ENCODE peak calls at places on chromosomes 3 and 15, in six cellular contexts. One of them, this sample, is unnamed.

GRCh38 chr3:191300422-191300821 is 28.8 kb upstream of the CCDC50 start:
- DNase-seq in A172: no peak
- DNase-seq in osteocyte: no peak
- DNase-seq in coronary artery: no peak
- DNase-seq in stimulated activated CD4-positive, alpha-beta T cell treated with anti-CD3 and anti-CD28 coated beads, Interleukin-2, amount 100 ng/mL, for 48 hours: no peak
- DNase-seq in GM12864: peak; percentile 35
- DNase-seq in this sample: no peak

GRCh38 chr3:27752926-27753325 is 30.8 kb upstream of the EOMES start:
- DNase-seq in A172: no peak
- DNase-seq in osteocyte: no peak
- DNase-seq in coronary artery: no peak
- DNase-seq in stimulated activated CD4-positive, alpha-beta T cell treated with anti-CD3 and anti-CD28 coated beads, Interleukin-2, amount 100 ng/mL, for 48 hours: no peak
- DNase-seq in GM12864: no peak
- DNase-seq in this sample: no peak

GRCh38 chr3:165181556-165181955 is 14.6 kb downstream of the SLITRK3 start:
- DNase-seq in A172: peak; percentile 8
- DNase-seq in osteocyte: no peak
- DNase-seq in coronary artery: no peak
- DNase-seq in stimulated activated CD4-positive, alpha-beta T cell treated with anti-CD3 and anti-CD28 coated beads, Interleukin-2, amount 100 ng/mL, for 48 hours: no peak
- DNase-seq in GM12864: no peak
- DNase-seq in this sample: peak; percentile 35

GRCh38 chr3:183202004-183202722 is 39.6 kb upstream of the LAMP3 start:
- DNase-seq in A172: no peak
- DNase-seq in osteocyte: peak; percentile 44
- DNase-seq in coronary artery: no peak
- DNase-seq in stimulated activated CD4-positive, alpha-beta T cell treated with anti-CD3 and anti-CD28 coated beads, Interleukin-2, amount 100 ng/mL, for 48 hours: no peak
- DNase-seq in GM12864: no peak
- DNase-seq in this sample: no peak

GRCh38 chr3:126448141-126448892 is 27.4 kb downstream of the ZXDC start:
- DNase-seq in A172: no peak
- DNase-seq in osteocyte: peak; percentile 78
- DNase-seq in coronary artery: no peak
- DNase-seq in stimulated activated CD4-positive, alpha-beta T cell treated with anti-CD3 and anti-CD28 coated beads, Interleukin-2, amount 100 ng/mL, for 48 hours: no peak
- DNase-seq in GM12864: no peak
- DNase-seq in this sample: no peak

GRCh38 chr15:64883997-64884511 is 27.6 kb upstream of the ANKDD1A start:
- DNase-seq in A172: peak; percentile 92
- DNase-seq in osteocyte: no peak
- DNase-seq in coronary artery: no peak
- DNase-seq in stimulated activated CD4-positive, alpha-beta T cell treated with anti-CD3 and anti-CD28 coated beads, Interleukin-2, amount 100 ng/mL, for 48 hours: peak; percentile 75
- DNase-seq in GM12864: no peak
- DNase-seq in this sample: peak; percentile 79

GRCh38 chr15:70196314-70197291 is 98.9 kb upstream of the TLE3 start:
- DNase-seq in A172: peak; percentile 96
- DNase-seq in osteocyte: peak; percentile 88
- DNase-seq in coronary artery: no peak
- DNase-seq in stimulated activated CD4-positive, alpha-beta T cell treated with anti-CD3 and anti-CD28 coated beads, Interleukin-2, amount 100 ng/mL, for 48 hours: peak; percentile 11
- DNase-seq in GM12864: peak; percentile 71
- DNase-seq in this sample: peak; percentile 99

GRCh38 chr3:20680990-20681628 is 495.1 kb upstream of the SGO1 start:
- DNase-seq in A172: no peak
- DNase-seq in osteocyte: no peak
- DNase-seq in coronary artery: no peak
- DNase-seq in stimulated activated CD4-positive, alpha-beta T cell treated with anti-CD3 and anti-CD28 coated beads, Interleukin-2, amount 100 ng/mL, for 48 hours: no peak
- DNase-seq in GM12864: no peak
- DNase-seq in this sample: no peak

GRCh38 chr15:81003023-81003350 is 2.3 kb downstream of the TLNRD1 start:
- DNase-seq in A172: no peak
- DNase-seq in osteocyte: no peak
- DNase-seq in coronary artery: no peak
- DNase-seq in stimulated activated CD4-positive, alpha-beta T cell treated with anti-CD3 and anti-CD28 coated beads, Interleukin-2, amount 100 ng/mL, for 48 hours: no peak
- DNase-seq in GM12864: no peak
- DNase-seq in this sample: no peak

GRCh38 chr15:38520035-38520434 is 44.6 kb downstream of the RASGRP1 start:
- DNase-seq in A172: no peak
- DNase-seq in osteocyte: no peak
- DNase-seq in coronary artery: no peak
- DNase-seq in stimulated activated CD4-positive, alpha-beta T cell treated with anti-CD3 and anti-CD28 coated beads, Interleukin-2, amount 100 ng/mL, for 48 hours: no peak
- DNase-seq in GM12864: no peak
- DNase-seq in this sample: no peak

GRCh38 chr3:53244281-53244680 is 11.5 kb downstream of the TKT start:
- DNase-seq in A172: no peak
- DNase-seq in osteocyte: no peak
- DNase-seq in coronary artery: no peak
- DNase-seq in stimulated activated CD4-positive, alpha-beta T cell treated with anti-CD3 and anti-CD28 coated beads, Interleukin-2, amount 100 ng/mL, for 48 hours: no peak
- DNase-seq in GM12864: no peak
- DNase-seq in this sample: no peak

GRCh38 chr3:31356941-31357340 is 175.8 kb upstream of the STT3B start:
- DNase-seq in A172: peak; percentile 48
- DNase-seq in osteocyte: no peak
- DNase-seq in coronary artery: no peak
- DNase-seq in stimulated activated CD4-positive, alpha-beta T cell treated with anti-CD3 and anti-CD28 coated beads, Interleukin-2, amount 100 ng/mL, for 48 hours: no peak
- DNase-seq in GM12864: no peak
- DNase-seq in this sample: peak; percentile 89

GRCh38 chr3:125435231-125435630 is 60.1 kb upstream of the ZNF148 start:
- DNase-seq in A172: no peak
- DNase-seq in osteocyte: peak; percentile 56
- DNase-seq in coronary artery: no peak
- DNase-seq in stimulated activated CD4-positive, alpha-beta T cell treated with anti-CD3 and anti-CD28 coated beads, Interleukin-2, amount 100 ng/mL, for 48 hours: no peak
- DNase-seq in GM12864: no peak
- DNase-seq in this sample: peak; percentile 11

GRCh38 chr3:126056681-126057546 is 27.0 kb downstream of the SLC41A3 start:
- DNase-seq in A172: peak; percentile 69
- DNase-seq in osteocyte: no peak
- DNase-seq in coronary artery: no peak
- DNase-seq in stimulated activated CD4-positive, alpha-beta T cell treated with anti-CD3 and anti-CD28 coated beads, Interleukin-2, amount 100 ng/mL, for 48 hours: no peak
- DNase-seq in GM12864: no peak
- DNase-seq in this sample: peak; percentile 91

GRCh38 chr3:167032267-167032876 is 347.7 kb downstream of the ZBBX start:
- DNase-seq in A172: peak; percentile 71
- DNase-seq in osteocyte: no peak
- DNase-seq in coronary artery: no peak
- DNase-seq in stimulated activated CD4-positive, alpha-beta T cell treated with anti-CD3 and anti-CD28 coated beads, Interleukin-2, amount 100 ng/mL, for 48 hours: no peak
- DNase-seq in GM12864: no peak
- DNase-seq in this sample: peak; percentile 78

GRCh38 chr3:50246517-50246954 is 10.5 kb downstream of the GNAI2 start:
- DNase-seq in A172: peak; percentile 99
- DNase-seq in osteocyte: peak; percentile 97
- DNase-seq in coronary artery: no peak
- DNase-seq in stimulated activated CD4-positive, alpha-beta T cell treated with anti-CD3 and anti-CD28 coated beads, Interleukin-2, amount 100 ng/mL, for 48 hours: peak; percentile 76
- DNase-seq in GM12864: no peak
- DNase-seq in this sample: peak; percentile 94

GRCh38 chr15:101266034-101266433 is 11.3 kb downstream of the SELENOS start:
- DNase-seq in A172: peak; percentile 49
- DNase-seq in osteocyte: no peak
- DNase-seq in coronary artery: peak; percentile 69
- DNase-seq in stimulated activated CD4-positive, alpha-beta T cell treated with anti-CD3 and anti-CD28 coated beads, Interleukin-2, amount 100 ng/mL, for 48 hours: no peak
- DNase-seq in GM12864: no peak
- DNase-seq in this sample: no peak

GRCh38 chr3:126419151-126419703 is 24.5 kb downstream of the CFAP100 start:
- DNase-seq in A172: no peak
- DNase-seq in osteocyte: peak; percentile 71
- DNase-seq in coronary artery: peak; percentile 68
- DNase-seq in stimulated activated CD4-positive, alpha-beta T cell treated with anti-CD3 and anti-CD28 coated beads, Interleukin-2, amount 100 ng/mL, for 48 hours: no peak
- DNase-seq in GM12864: no peak
- DNase-seq in this sample: no peak

GRCh38 chr15:49898575-49899283 is 220.3 kb downstream of the ATP8B4 start:
- DNase-seq in A172: no peak
- DNase-seq in osteocyte: no peak
- DNase-seq in coronary artery: no peak
- DNase-seq in stimulated activated CD4-positive, alpha-beta T cell treated with anti-CD3 and anti-CD28 coated beads, Interleukin-2, amount 100 ng/mL, for 48 hours: no peak
- DNase-seq in GM12864: no peak
- DNase-seq in this sample: no peak

GRCh38 chr3:10688126-10688525 is 127.9 kb upstream of the SLC6A11 start:
- DNase-seq in A172: no peak
- DNase-seq in osteocyte: no peak
- DNase-seq in coronary artery: no peak
- DNase-seq in stimulated activated CD4-positive, alpha-beta T cell treated with anti-CD3 and anti-CD28 coated beads, Interleukin-2, amount 100 ng/mL, for 48 hours: no peak
- DNase-seq in GM12864: no peak
- DNase-seq in this sample: no peak

GRCh38 chr15:86009727-86010126 is 69.9 kb upstream of the AGBL1 start:
- DNase-seq in A172: no peak
- DNase-seq in osteocyte: no peak
- DNase-seq in coronary artery: no peak
- DNase-seq in stimulated activated CD4-positive, alpha-beta T cell treated with anti-CD3 and anti-CD28 coated beads, Interleukin-2, amount 100 ng/mL, for 48 hours: no peak
- DNase-seq in GM12864: no peak
- DNase-seq in this sample: no peak

GRCh38 chr3:106963446-106963845 is 413.8 kb upstream of the CCDC54 start:
- DNase-seq in A172: peak; percentile 4
- DNase-seq in osteocyte: no peak
- DNase-seq in coronary artery: no peak
- DNase-seq in stimulated activated CD4-positive, alpha-beta T cell treated with anti-CD3 and anti-CD28 coated beads, Interleukin-2, amount 100 ng/mL, for 48 hours: no peak
- DNase-seq in GM12864: no peak
- DNase-seq in this sample: peak; percentile 2

GRCh38 chr15:61889706-61890105 is 170.5 kb downstream of the VPS13C start:
- DNase-seq in A172: no peak
- DNase-seq in osteocyte: no peak
- DNase-seq in coronary artery: no peak
- DNase-seq in stimulated activated CD4-positive, alpha-beta T cell treated with anti-CD3 and anti-CD28 coated beads, Interleukin-2, amount 100 ng/mL, for 48 hours: no peak
- DNase-seq in GM12864: no peak
- DNase-seq in this sample: peak; percentile 21

GRCh38 chr3:44687898-44688297 is 24.6 kb upstream of the ZNF502 start:
- DNase-seq in A172: no peak
- DNase-seq in osteocyte: no peak
- DNase-seq in coronary artery: no peak
- DNase-seq in stimulated activated CD4-positive, alpha-beta T cell treated with anti-CD3 and anti-CD28 coated beads, Interleukin-2, amount 100 ng/mL, for 48 hours: no peak
- DNase-seq in GM12864: no peak
- DNase-seq in this sample: no peak

GRCh38 chr15:62209821-62210220 is 44.7 kb upstream of the C2CD4B start:
- DNase-seq in A172: no peak
- DNase-seq in osteocyte: no peak
- DNase-seq in coronary artery: no peak
- DNase-seq in stimulated activated CD4-positive, alpha-beta T cell treated with anti-CD3 and anti-CD28 coated beads, Interleukin-2, amount 100 ng/mL, for 48 hours: no peak
- DNase-seq in GM12864: no peak
- DNase-seq in this sample: no peak

GRCh38 chr15:101496198-101496986 is 6.9 kb upstream of the PCSK6 start:
- DNase-seq in A172: no peak
- DNase-seq in osteocyte: peak; percentile 77
- DNase-seq in coronary artery: no peak
- DNase-seq in stimulated activated CD4-positive, alpha-beta T cell treated with anti-CD3 and anti-CD28 coated beads, Interleukin-2, amount 100 ng/mL, for 48 hours: no peak
- DNase-seq in GM12864: no peak
- DNase-seq in this sample: no peak

GRCh38 chr15:85810075-85810474 is 15.3 kb upstream of the KLHL25 start:
- DNase-seq in A172: no peak
- DNase-seq in osteocyte: no peak
- DNase-seq in coronary artery: no peak
- DNase-seq in stimulated activated CD4-positive, alpha-beta T cell treated with anti-CD3 and anti-CD28 coated beads, Interleukin-2, amount 100 ng/mL, for 48 hours: no peak
- DNase-seq in GM12864: no peak
- DNase-seq in this sample: peak; percentile 32

GRCh38 chr3:181210275-181210674 is 220.7 kb upstream of the DNAJC19 start:
- DNase-seq in A172: peak; percentile 23
- DNase-seq in osteocyte: no peak
- DNase-seq in coronary artery: no peak
- DNase-seq in stimulated activated CD4-positive, alpha-beta T cell treated with anti-CD3 and anti-CD28 coated beads, Interleukin-2, amount 100 ng/mL, for 48 hours: no peak
- DNase-seq in GM12864: no peak
- DNase-seq in this sample: peak; percentile 42

GRCh38 chr3:107373896-107374295 is 3.3 kb upstream of the CCDC54 start:
- DNase-seq in A172: no peak
- DNase-seq in osteocyte: no peak
- DNase-seq in coronary artery: no peak
- DNase-seq in stimulated activated CD4-positive, alpha-beta T cell treated with anti-CD3 and anti-CD28 coated beads, Interleukin-2, amount 100 ng/mL, for 48 hours: no peak
- DNase-seq in GM12864: no peak
- DNase-seq in this sample: no peak

GRCh38 chr3:118101891-118102290 is 932.8 kb downstream of the IGSF11 start:
- DNase-seq in A172: no peak
- DNase-seq in osteocyte: no peak
- DNase-seq in coronary artery: no peak
- DNase-seq in stimulated activated CD4-positive, alpha-beta T cell treated with anti-CD3 and anti-CD28 coated beads, Interleukin-2, amount 100 ng/mL, for 48 hours: no peak
- DNase-seq in GM12864: no peak
- DNase-seq in this sample: peak; percentile 18

GRCh38 chr3:187046033-187046432 is 93.3 kb downstream of the RPL39L start:
- DNase-seq in A172: no peak
- DNase-seq in osteocyte: no peak
- DNase-seq in coronary artery: no peak
- DNase-seq in stimulated activated CD4-positive, alpha-beta T cell treated with anti-CD3 and anti-CD28 coated beads, Interleukin-2, amount 100 ng/mL, for 48 hours: no peak
- DNase-seq in GM12864: no peak
- DNase-seq in this sample: no peak

GRCh38 chr3:158909870-158910269 is 108.0 kb downstream of the MFSD1 start:
- DNase-seq in A172: peak; percentile 6
- DNase-seq in osteocyte: no peak
- DNase-seq in coronary artery: no peak
- DNase-seq in stimulated activated CD4-positive, alpha-beta T cell treated with anti-CD3 and anti-CD28 coated beads, Interleukin-2, amount 100 ng/mL, for 48 hours: no peak
- DNase-seq in GM12864: no peak
- DNase-seq in this sample: no peak

GRCh38 chr15:85541744-85542143 is 161.3 kb downstream of the AKAP13 start:
- DNase-seq in A172: no peak
- DNase-seq in osteocyte: no peak
- DNase-seq in coronary artery: no peak
- DNase-seq in stimulated activated CD4-positive, alpha-beta T cell treated with anti-CD3 and anti-CD28 coated beads, Interleukin-2, amount 100 ng/mL, for 48 hours: no peak
- DNase-seq in GM12864: no peak
- DNase-seq in this sample: no peak

GRCh38 chr3:38153221-38153620 is 12.1 kb upstream of the OXSR1 start:
- DNase-seq in A172: no peak
- DNase-seq in osteocyte: no peak
- DNase-seq in coronary artery: no peak
- DNase-seq in stimulated activated CD4-positive, alpha-beta T cell treated with anti-CD3 and anti-CD28 coated beads, Interleukin-2, amount 100 ng/mL, for 48 hours: no peak
- DNase-seq in GM12864: no peak
- DNase-seq in this sample: no peak

GRCh38 chr3:64642327-64643151 is 45.3 kb downstream of the ADAMTS9 start:
- DNase-seq in A172: no peak
- DNase-seq in osteocyte: no peak
- DNase-seq in coronary artery: no peak
- DNase-seq in stimulated activated CD4-positive, alpha-beta T cell treated with anti-CD3 and anti-CD28 coated beads, Interleukin-2, amount 100 ng/mL, for 48 hours: no peak
- DNase-seq in GM12864: no peak
- DNase-seq in this sample: no peak

GRCh38 chr15:37134699-37135131 is 34.4 kb upstream of the MEIS2 start:
- DNase-seq in A172: peak; percentile 27
- DNase-seq in osteocyte: no peak
- DNase-seq in coronary artery: no peak
- DNase-seq in stimulated activated CD4-positive, alpha-beta T cell treated with anti-CD3 and anti-CD28 coated beads, Interleukin-2, amount 100 ng/mL, for 48 hours: no peak
- DNase-seq in GM12864: no peak
- DNase-seq in this sample: peak; percentile 64

GRCh38 chr3:107241217-107241616 is 136.0 kb upstream of the CCDC54 start:
- DNase-seq in A172: no peak
- DNase-seq in osteocyte: no peak
- DNase-seq in coronary artery: peak; percentile 81
- DNase-seq in stimulated activated CD4-positive, alpha-beta T cell treated with anti-CD3 and anti-CD28 coated beads, Interleukin-2, amount 100 ng/mL, for 48 hours: no peak
- DNase-seq in GM12864: no peak
- DNase-seq in this sample: peak; percentile 77

GRCh38 chr3:52779011-52779410 is 1.6 kb downstream of the ITIH1 start:
- DNase-seq in A172: no peak
- DNase-seq in osteocyte: no peak
- DNase-seq in coronary artery: no peak
- DNase-seq in stimulated activated CD4-positive, alpha-beta T cell treated with anti-CD3 and anti-CD28 coated beads, Interleukin-2, amount 100 ng/mL, for 48 hours: no peak
- DNase-seq in GM12864: no peak
- DNase-seq in this sample: no peak

GRCh38 chr15:61943992-61944391 is 116.3 kb downstream of the VPS13C start:
- DNase-seq in A172: no peak
- DNase-seq in osteocyte: no peak
- DNase-seq in coronary artery: no peak
- DNase-seq in stimulated activated CD4-positive, alpha-beta T cell treated with anti-CD3 and anti-CD28 coated beads, Interleukin-2, amount 100 ng/mL, for 48 hours: no peak
- DNase-seq in GM12864: no peak
- DNase-seq in this sample: no peak